ENCODE peak calls at places on chromosomes 13 and 19, in ten cellular contexts. D, F, U, H, Y, P, O, G, N and S are unnamed samples. For H3K9me3, the result is how much of the 10 kb centered on the place peaks cover.

GRCh38 chr13:114286808-114287207 is 5.4 kb downstream of the UPF3A start:
- DNase-seq in O (no peak), F (no peak), G (no peak), D (no peak), U (no peak), P (no peak), Y (no peak), N (no peak), H (no peak), S (no peak)

GRCh38 chr19:35206379-35206778 is 22.2 kb downstream of the FAM187B start:
- DNase-seq in D (no peak), G (no peak), P (no peak), F (peak), H (no peak), U (no peak), N (no peak), O (peak), Y (no peak), S (no peak)

GRCh38 chr13:99425485-99426341 is 75.6 kb upstream of the TM9SF2 start:
- DNase-seq in D (no peak), O (peak), U (no peak), H (no peak), F (peak), N (no peak), P (peak), Y (peak), G (no peak), S (no peak)

GRCh38 chr19:46821512-46822359 is 28.9 kb downstream of the AP2S1 start:
- DNase-seq in N (no peak), H (no peak), U (no peak), Y (peak), O (peak), G (no peak), F (no peak), D (no peak), P (no peak), S (no peak)

GRCh38 chr13:113947321-113948033 is 26.4 kb downstream of the C13orf46 start:
- DNase-seq in O (no peak), Y (peak), G (peak), U (peak), P (peak), D (peak), F (peak), H (peak), N (no peak), S (no peak)

GRCh38 chr13:98487522-98487921 is 89.4 kb downstream of the STK24 start:
- DNase-seq in H (no peak), N (no peak), P (no peak), G (no peak), F (peak), Y (no peak), U (no peak), D (no peak), O (no peak), S (no peak)

GRCh38 chr19:9935409-9936062 is 779 bp downstream of the OLFM2 start:
- DNase-seq in N (peak), H (no peak), D (no peak), Y (no peak), U (no peak), F (no peak), G (no peak), P (no peak), O (no peak), S (no peak)

GRCh38 chr19:50315773-50316448 is 13.3 kb downstream of the KCNC3 start:
- DNase-seq in O (no peak), G (no peak), D (no peak), U (no peak), N (no peak), P (peak), F (no peak), H (no peak), Y (no peak), S (no peak)

GRCh38 chr13:68988176-68988575 is 1119.5 kb upstream of the ATXN8OS start:
- DNase-seq in U (no peak), F (no peak), O (no peak), H (no peak), D (no peak), Y (no peak), N (no peak), G (no peak), P (peak), S (no peak)

GRCh38 chr19:771332-771785 is 20.4 kb downstream of the MISP start:
- DNase-seq in P (no peak), G (peak), U (no peak), Y (no peak), H (no peak), O (no peak), N (peak), F (no peak), D (no peak), S (no peak)

GRCh38 chr19:3250675-3251074 is 26.2 kb downstream of the CELF5 start:
- DNase-seq in P (no peak), O (no peak), H (no peak), G (no peak), D (no peak), U (no peak), Y (no peak), N (peak), F (peak), S (no peak)

GRCh38 chr13:28494861-28495585 is at the start of gene FLT1:
- DNase-seq in Y (peak), H (peak), D (peak), U (no peak), O (peak), F (peak), N (peak), G (peak), P (peak), S (peak)

GRCh38 chr13:93318538-93318937 is 91.9 kb downstream of the GPC6 start:
- DNase-seq in H (no peak), N (no peak), U (no peak), G (no peak), O (no peak), F (no peak), D (no peak), P (no peak), Y (no peak), S (no peak)

GRCh38 chr13:40408602-40409001 is 257.8 kb downstream of the FOXO1 start:
- DNase-seq in Y (no peak), G (no peak), U (no peak), H (no peak), O (no peak), P (no peak), F (no peak), N (no peak), D (no peak), S (no peak)

GRCh38 chr19:14479309-14479984 is 4.3 kb upstream of the PTGER1 start:
- DNase-seq in O (no peak), Y (no peak), N (no peak), G (no peak), P (peak), D (no peak), U (no peak), F (no peak), H (no peak), S (no peak)

GRCh38 chr19:30355586-30355985 is 16.6 kb upstream of the ZNF536 start:
- DNase-seq in H (no peak), G (no peak), D (no peak), Y (no peak), N (no peak), P (no peak), U (no peak), O (no peak), F (no peak), S (no peak)

GRCh38 chr13:77918391-77919261 is at the start of gene EDNRB:
- DNase-seq in O (no peak), F (peak), H (peak), Y (peak), U (peak), N (no peak), G (peak), P (peak), D (peak), S (no peak)

GRCh38 chr19:39406656-39407393 is at the start of gene ZFP36:
- DNase-seq in U (peak), D (peak), Y (peak), P (peak), G (peak), H (peak), F (peak), N (peak), O (peak), S (peak)

GRCh38 chr13:23903906-23904280 is 6.6 kb upstream of the C1QTNF9B start:
- DNase-seq in P (no peak), H (no peak), F (no peak), Y (no peak), U (no peak), N (no peak), O (no peak), G (no peak), D (no peak), S (no peak)

GRCh38 chr13:38902551-38902950 is 88.1 kb downstream of the STOML3 start:
- DNase-seq in F (no peak), Y (no peak), H (no peak), D (no peak), N (no peak), O (no peak), P (no peak), U (no peak), G (peak), S (no peak)

GRCh38 chr13:59112375-59112774 is 1051.4 kb downstream of the DIAPH3 start:
- DNase-seq in H (peak), G (peak), U (no peak), O (no peak), P (no peak), Y (no peak), D (peak), F (peak), N (peak), S (peak)

GRCh38 chr19:52214241-52214640 is 24.4 kb downstream of the PPP2R1A start:
- DNase-seq in P (no peak), U (no peak), G (no peak), D (no peak), Y (no peak), N (no peak), H (no peak), F (no peak), O (no peak), S (no peak)

GRCh38 chr13:106691251-106691650 is 123.3 kb upstream of the ARGLU1 start:
- DNase-seq in H (no peak), O (no peak), Y (no peak), U (no peak), G (no peak), P (no peak), N (peak), D (no peak), F (no peak), S (no peak)

DNA sequence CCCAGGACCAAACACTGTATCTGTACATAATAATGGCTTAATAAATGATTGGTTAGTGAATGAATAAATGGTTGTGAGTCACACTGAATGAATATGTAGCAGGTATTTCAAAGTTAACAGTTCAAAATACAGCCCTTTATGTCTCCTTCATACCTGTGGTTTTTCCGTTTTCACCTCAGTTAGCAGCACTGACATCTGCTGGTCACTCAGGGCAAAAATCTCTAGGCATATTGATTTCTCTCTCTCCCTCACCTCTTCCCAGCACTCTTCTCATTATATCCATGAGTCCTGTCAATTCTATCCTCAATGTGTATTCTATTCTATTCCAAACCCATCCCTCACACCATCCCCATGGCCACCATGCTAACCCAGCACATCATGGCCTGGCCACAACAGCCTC is 76.2 kb downstream of the PEG3 start:
- DNase-seq in H (no peak), F (no peak), Y (no peak), U (no peak), P (no peak), O (no peak), G (no peak), D (no peak), N (no peak), S (no peak)
- H3K9me3 ChIP-seq in H (under half), F (under half), Y (under half), U (under half), P (under half), O (half or more), G (under half), D (under half), N (under half), S (under half)

DNA sequence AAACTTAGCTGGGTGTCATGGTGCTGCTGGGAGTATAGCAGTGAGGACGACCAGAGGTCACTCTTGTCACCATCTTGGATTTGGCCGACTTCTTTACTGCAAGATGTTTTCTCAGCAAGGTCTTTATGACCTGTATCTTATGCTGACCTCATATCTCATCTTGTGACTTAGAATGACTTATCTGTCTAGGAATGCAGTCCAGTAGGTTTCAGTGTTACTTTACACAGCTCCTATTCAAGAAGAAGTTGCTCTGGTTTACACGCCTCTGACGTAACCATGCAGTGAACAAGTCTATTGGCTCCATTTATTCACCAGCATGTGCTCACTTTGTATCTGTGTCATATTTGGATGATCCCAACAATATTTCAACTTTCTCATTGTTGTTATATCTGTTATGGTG is 26.7 kb downstream of the ZNF850 start:
- DNase-seq in G (peak), D (no peak), Y (no peak), F (no peak), P (no peak), U (no peak), N (no peak), H (no peak), O (no peak), S (no peak)
- H3K9me3 ChIP-seq in G (half or more), D (under half), Y (half or more), F (half or more), P (under half), U (half or more), N (under half), H (half or more), O (half or more), S (half or more)

GRCh38 chr13:19152403-19152802 is 29.2 kb downstream of the TUBA3C start:
- DNase-seq in N (no peak), D (no peak), H (no peak), O (no peak), P (no peak), Y (no peak), G (no peak), U (no peak), F (peak), S (no peak)

GRCh38 chr13:19155321-19155861 is 26.2 kb downstream of the TUBA3C start:
- DNase-seq in N (no peak), H (no peak), Y (no peak), D (no peak), P (no peak), F (peak), U (no peak), G (no peak), O (no peak), S (no peak)

GRCh38 chr13:19156013-19156825 is 25.4 kb downstream of the TUBA3C start:
- DNase-seq in G (no peak), D (no peak), P (no peak), O (no peak), U (no peak), Y (no peak), F (peak), N (no peak), H (no peak), S (no peak)

GRCh38 chr13:19153782-19154450 is 27.7 kb downstream of the TUBA3C start:
- DNase-seq in G (no peak), H (no peak), O (no peak), D (no peak), N (no peak), F (peak), U (no peak), Y (no peak), P (no peak), S (no peak)

GRCh38 chr13:19154843-19155242 is 26.8 kb downstream of the TUBA3C start:
- DNase-seq in N (no peak), U (no peak), D (no peak), P (no peak), O (no peak), G (no peak), H (no peak), Y (no peak), F (no peak), S (no peak)
- H3K9me3 ChIP-seq in N (under half), U (under half), D (under half), P (under half), O (under half), G (half or more), H (under half), Y (under half), F (under half), S (under half)

DNA sequence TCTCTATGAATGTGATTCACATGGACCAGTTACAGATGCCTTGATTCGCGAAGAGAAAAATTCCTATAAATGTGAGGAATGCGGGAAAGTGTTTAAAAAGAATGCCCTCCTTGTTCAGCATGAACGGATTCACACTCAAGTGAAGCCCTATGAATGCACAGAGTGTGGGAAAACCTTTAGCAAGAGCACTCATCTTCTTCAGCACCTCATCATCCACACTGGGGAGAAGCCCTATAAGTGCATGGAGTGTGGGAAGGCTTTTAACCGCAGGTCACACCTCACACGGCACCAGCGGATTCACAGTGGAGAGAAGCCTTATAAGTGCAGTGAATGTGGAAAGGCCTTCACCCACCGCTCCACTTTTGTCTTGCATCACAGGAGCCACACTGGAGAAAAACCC is 7.7 kb downstream of the ZNF543 start:
- DNase-seq in D (no peak), F (no peak), N (no peak), H (no peak), U (no peak), G (no peak), Y (no peak), O (no peak), P (no peak), S (no peak)
- H3K9me3 ChIP-seq in D (under half), F (under half), N (under half), H (under half), U (half or more), G (under half), Y (half or more), O (half or more), P (under half), S (under half)

GRCh38 chr19:57190301-57190700 is 999 bp upstream of the ZNF264 start:
- DNase-seq in U (no peak), G (no peak), O (no peak), D (no peak), P (no peak), H (no peak), Y (no peak), N (no peak), F (peak), S (no peak)
- H3K9me3 ChIP-seq in U (under half), G (under half), O (under half), D (under half), P (under half), H (under half), Y (under half), N (under half), F (under half), S (under half)

GRCh38 chr19:24127601-24128000 is 40.6 kb downstream of the ZNF254 start:
- DNase-seq in H (no peak), G (no peak), U (no peak), F (no peak), O (no peak), N (no peak), Y (no peak), P (no peak), D (no peak), S (no peak)
- H3K9me3 ChIP-seq in H (half or more), G (half or more), U (half or more), F (half or more), O (half or more), N (under half), Y (half or more), P (under half), D (under half), S (half or more)

GRCh38 chr19:11013771-11014170 is 52.9 kb downstream of the SMARCA4 start:
- DNase-seq in G (no peak), P (no peak), U (no peak), N (no peak), H (no peak), Y (no peak), D (no peak), F (no peak), O (no peak), S (no peak)
- H3K9me3 ChIP-seq in G (under half), P (under half), U (under half), N (under half), H (under half), Y (under half), D (under half), F (under half), O (under half), S (under half)

GRCh38 chr19:15979293-15979692 is 30.5 kb downstream of the OR10H4 start:
- DNase-seq in G (no peak), O (no peak), N (no peak), F (no peak), Y (no peak), P (no peak), H (no peak), D (no peak), U (no peak), S (no peak)
- H3K9me3 ChIP-seq in G (under half), O (under half), N (under half), F (under half), Y (under half), P (under half), H (under half), D (under half), U (under half), S (under half)

GRCh38 chr19:22976248-22976647 is 26.7 kb downstream of the ZNF728 start:
- DNase-seq in U (no peak), H (no peak), D (no peak), G (no peak), O (no peak), N (no peak), F (no peak), P (no peak), Y (no peak), S (no peak)
- H3K9me3 ChIP-seq in U (under half), H (half or more), D (under half), G (under half), O (half or more), N (under half), F (under half), P (under half), Y (half or more), S (under half)